ENCODE peak calls at places on chromosome 9, in nine cellular contexts. One of them, this sample, is unnamed.

GRCh38 chr9:130488621-130489330 is 44.0 kb downstream of the ASS1 start:
- DNase-seq in HCEC 1CT: no peak
- DNase-seq in suprapubic skin: no peak
- DNase-seq in T47D: no peak
- DNase-seq in RPMI8226: no peak
- DNase-seq in nephron progenitor cell: no peak
- DNase-seq in stimulated activated naive B cell treated with anti-CD40 and anti-IgM and Interleukin-4, amounts not matched to agents 10 μg/mL and 1 μg/mL and 100 μg/mL, for 72 hours: no peak
- DNase-seq in NCI-H748 treated with DMSO at 0.1 percent for 48 hours: no peak
- DNase-seq in left colon: no peak
- DNase-seq in this sample: no peak

GRCh38 chr9:130433168-130433946 is 11.4 kb upstream of the ASS1 start:
- DNase-seq in HCEC 1CT: no peak
- DNase-seq in suprapubic skin: no peak
- DNase-seq in T47D: no peak
- DNase-seq in RPMI8226: peak; percentile 68
- DNase-seq in nephron progenitor cell: peak; percentile 85
- DNase-seq in stimulated activated naive B cell treated with anti-CD40 and anti-IgM and Interleukin-4, amounts not matched to agents 10 μg/mL and 1 μg/mL and 100 μg/mL, for 72 hours: no peak
- DNase-seq in NCI-H748 treated with DMSO at 0.1 percent for 48 hours: peak; percentile 26
- DNase-seq in left colon: no peak
- DNase-seq in this sample: no peak

GRCh38 chr9:121684381-121685145 is 33.1 kb downstream of the DAB2IP start:
- DNase-seq in HCEC 1CT: no peak
- DNase-seq in suprapubic skin: no peak
- DNase-seq in T47D: peak; percentile 34
- DNase-seq in RPMI8226: peak; percentile 46
- DNase-seq in nephron progenitor cell: peak; percentile 66
- DNase-seq in stimulated activated naive B cell treated with anti-CD40 and anti-IgM and Interleukin-4, amounts not matched to agents 10 μg/mL and 1 μg/mL and 100 μg/mL, for 72 hours: no peak
- DNase-seq in NCI-H748 treated with DMSO at 0.1 percent for 48 hours: no peak
- DNase-seq in left colon: no peak
- DNase-seq in this sample: no peak

GRCh38 chr9:127180457-127181314 is 58.3 kb upstream of the ANGPTL2 start:
- DNase-seq in HCEC 1CT: no peak
- DNase-seq in suprapubic skin: peak; percentile 57
- DNase-seq in T47D: no peak
- DNase-seq in RPMI8226: no peak
- DNase-seq in nephron progenitor cell: no peak
- DNase-seq in stimulated activated naive B cell treated with anti-CD40 and anti-IgM and Interleukin-4, amounts not matched to agents 10 μg/mL and 1 μg/mL and 100 μg/mL, for 72 hours: no peak
- DNase-seq in NCI-H748 treated with DMSO at 0.1 percent for 48 hours: no peak
- DNase-seq in left colon: peak; percentile 10
- DNase-seq in this sample: no peak

GRCh38 chr9:89522261-89522978 is 24.5 kb upstream of the SEMA4D start:
- DNase-seq in HCEC 1CT: no peak
- DNase-seq in suprapubic skin: no peak
- DNase-seq in T47D: no peak
- DNase-seq in RPMI8226: peak; percentile 82
- DNase-seq in nephron progenitor cell: no peak
- DNase-seq in stimulated activated naive B cell treated with anti-CD40 and anti-IgM and Interleukin-4, amounts not matched to agents 10 μg/mL and 1 μg/mL and 100 μg/mL, for 72 hours: peak; percentile 73
- DNase-seq in NCI-H748 treated with DMSO at 0.1 percent for 48 hours: no peak
- DNase-seq in left colon: peak; percentile 68
- DNase-seq in this sample: no peak

GRCh38 chr9:131216806-131217205 is 59.5 kb downstream of the FAM78A start:
- DNase-seq in HCEC 1CT: no peak
- DNase-seq in suprapubic skin: no peak
- DNase-seq in T47D: peak; percentile 16
- DNase-seq in RPMI8226: no peak
- DNase-seq in nephron progenitor cell: no peak
- DNase-seq in stimulated activated naive B cell treated with anti-CD40 and anti-IgM and Interleukin-4, amounts not matched to agents 10 μg/mL and 1 μg/mL and 100 μg/mL, for 72 hours: no peak
- DNase-seq in NCI-H748 treated with DMSO at 0.1 percent for 48 hours: no peak
- DNase-seq in left colon: no peak
- DNase-seq in this sample: no peak

GRCh38 chr9:88596376-88596775 is 61.4 kb downstream of the NXNL2 start:
- DNase-seq in HCEC 1CT: no peak
- DNase-seq in suprapubic skin: no peak
- DNase-seq in T47D: no peak
- DNase-seq in RPMI8226: no peak
- DNase-seq in nephron progenitor cell: no peak
- DNase-seq in stimulated activated naive B cell treated with anti-CD40 and anti-IgM and Interleukin-4, amounts not matched to agents 10 μg/mL and 1 μg/mL and 100 μg/mL, for 72 hours: no peak
- DNase-seq in NCI-H748 treated with DMSO at 0.1 percent for 48 hours: no peak
- DNase-seq in left colon: no peak
- DNase-seq in this sample: no peak

GRCh38 chr9:99873943-99874584 is 32.4 kb upstream of the STX17 start:
- DNase-seq in HCEC 1CT: peak; percentile 36
- DNase-seq in suprapubic skin: no peak
- DNase-seq in T47D: no peak
- DNase-seq in RPMI8226: no peak
- DNase-seq in nephron progenitor cell: no peak
- DNase-seq in stimulated activated naive B cell treated with anti-CD40 and anti-IgM and Interleukin-4, amounts not matched to agents 10 μg/mL and 1 μg/mL and 100 μg/mL, for 72 hours: no peak
- DNase-seq in NCI-H748 treated with DMSO at 0.1 percent for 48 hours: no peak
- DNase-seq in left colon: no peak
- DNase-seq in this sample: no peak

GRCh38 chr9:137458194-137459146 is 664 bp downstream of the NSMF start:
- DNase-seq in HCEC 1CT: no peak
- DNase-seq in suprapubic skin: no peak
- DNase-seq in T47D: no peak
- DNase-seq in RPMI8226: peak; percentile 53
- DNase-seq in nephron progenitor cell: peak; percentile 47
- DNase-seq in stimulated activated naive B cell treated with anti-CD40 and anti-IgM and Interleukin-4, amounts not matched to agents 10 μg/mL and 1 μg/mL and 100 μg/mL, for 72 hours: no peak
- DNase-seq in NCI-H748 treated with DMSO at 0.1 percent for 48 hours: no peak
- DNase-seq in left colon: peak; percentile 40
- DNase-seq in this sample: no peak

This sample was measured in H4.